ENCODE peak calls at places on chromosomes 2 and 18, in eight cellular contexts. Q is GM23338, M is breast epithelium, R is stomach, A is HepG2, H is K562, W is HCT116, V is sigmoid colon. U is an unnamed sample. For H3K4me1, the result is how much of the 10 kb centered on the place peaks cover.

GRCh38 chr18:48955528-48956261 is 4.9 kb upstream of the SMAD7 start:
- DNase-seq in A (no peak), R (peak), H (peak), M (no peak), Q (peak), V (peak), W (no peak), U (no peak)

GRCh38 chr2:195824478-195824877 is 167.5 kb downstream of the SLC39A10 start:
- DNase-seq in M (no peak), R (no peak), H (no peak), Q (no peak), A (no peak), V (no peak), W (no peak), U (no peak)

GRCh38 chr2:127523269-127523930 is 2.9 kb downstream of the IWS1 start:
- DNase-seq in M (no peak), H (no peak), A (no peak), W (no peak), Q (no peak), V (no peak), R (no peak), U (no peak)

GRCh38 chr2:112161431-112162145 is 23.4 kb downstream of the FBLN7 start:
- DNase-seq in A (no peak), M (no peak), V (no peak), H (no peak), W (no peak), R (no peak), Q (no peak), U (no peak)

GRCh38 chr2:111118455-111119003 is 2.2 kb upstream of the BCL2L11 start:
- DNase-seq in A (no peak), W (no peak), R (no peak), Q (peak), M (no peak), V (no peak), H (no peak), U (peak)

GRCh38 chr2:85718006-85718391 is 23.8 kb downstream of the GNLY start:
- DNase-seq in R (no peak), A (no peak), W (no peak), Q (no peak), V (no peak), M (no peak), H (peak), U (no peak)

GRCh38 chr2:196697825-196698224 is 58.3 kb downstream of the CCDC150 start:
- DNase-seq in Q (no peak), M (no peak), A (no peak), V (no peak), W (no peak), R (no peak), H (no peak), U (no peak)

GRCh38 chr2:10892316-10892715 is 19.4 kb upstream of the KCNF1 start:
- DNase-seq in R (no peak), A (no peak), V (no peak), W (no peak), H (no peak), Q (no peak), M (no peak), U (no peak)

GRCh38 chr18:475202-475624 is 25.3 kb downstream of the COLEC12 start:
- DNase-seq in R (no peak), M (no peak), V (peak), A (peak), H (no peak), Q (peak), W (no peak), U (no peak)

GRCh38 chr2:220275454-220275853 is 648.0 kb downstream of the SLC4A3 start:
- DNase-seq in A (no peak), H (no peak), Q (no peak), M (no peak), W (no peak), R (no peak), V (no peak), U (no peak)

GRCh38 chr18:379665-380356 is 112.0 kb upstream of the THOC1 start:
- DNase-seq in A (no peak), W (no peak), R (no peak), M (no peak), V (peak), Q (no peak), H (no peak), U (no peak)

GRCh38 chr2:197097578-197098366 is 171.3 kb upstream of the PGAP1 start:
- DNase-seq in M (no peak), V (peak), W (no peak), Q (no peak), A (no peak), R (no peak), H (no peak), U (no peak)

GRCh38 chr2:128446866-128447537 is 128.3 kb upstream of the HS6ST1 start:
- DNase-seq in W (no peak), V (peak), R (peak), A (no peak), Q (no peak), M (no peak), H (no peak), U (peak)

GRCh38 chr2:20050104-20050711 is 1.2 kb downstream of the LAPTM4A start:
- DNase-seq in V (no peak), M (no peak), W (no peak), Q (peak), R (no peak), H (peak), A (peak), U (no peak)

GRCh38 chr2:210713122-210713521 is 156.7 kb downstream of the CPS1 start:
- DNase-seq in R (no peak), Q (no peak), W (no peak), M (no peak), V (no peak), H (no peak), A (no peak), U (no peak)

GRCh38 chr18:36761186-36761698 is 67.6 kb downstream of the TPGS2 start:
- DNase-seq in A (peak), Q (peak), V (no peak), H (peak), W (no peak), R (no peak), M (no peak), U (no peak)

GRCh38 chr2:235500761-235501662 is 7.2 kb downstream of the AGAP1 start:
- DNase-seq in A (no peak), R (no peak), M (no peak), Q (no peak), H (peak), W (no peak), V (no peak), U (no peak)

GRCh38 chr18:9321017-9321452 is 13.5 kb upstream of the TWSG1 start:
- DNase-seq in M (no peak), H (peak), W (no peak), R (no peak), Q (no peak), A (no peak), V (no peak), U (no peak)

GRCh38 chr2:168992591-168993349 is 38.4 kb downstream of the ABCB11 start:
- DNase-seq in W (no peak), M (no peak), H (no peak), A (no peak), R (no peak), Q (no peak), V (no peak), U (no peak)

GRCh38 chr18:27713727-27714080 is 463.2 kb downstream of the CDH2 start:
- DNase-seq in W (no peak), Q (no peak), R (no peak), M (no peak), A (no peak), H (no peak), V (no peak), U (no peak)

GRCh38 chr2:111932841-111933291 is 34.5 kb downstream of the MERTK start:
- DNase-seq in A (peak), M (no peak), R (no peak), H (no peak), W (no peak), Q (no peak), V (no peak), U (no peak)

GRCh38 chr18:56085561-56085960 is 497.6 kb upstream of the TCF4 start:
- DNase-seq in A (no peak), R (no peak), Q (no peak), M (no peak), V (peak), W (no peak), H (no peak), U (no peak)

GRCh38 chr2:237432484-237433092 is 18.6 kb upstream of the COL6A3 start:
- DNase-seq in M (no peak), W (peak), A (no peak), R (no peak), Q (no peak), H (no peak), V (no peak), U (no peak)

GRCh38 chr2:23283653-23284052 is 101.3 kb upstream of the KLHL29 start:
- DNase-seq in W (no peak), V (no peak), Q (no peak), R (no peak), A (no peak), M (no peak), H (no peak), U (no peak)

GRCh38 chr2:102258386-102259074 is 52.8 kb upstream of the IL1RL1 start:
- DNase-seq in R (no peak), H (no peak), V (no peak), W (peak), A (no peak), Q (no peak), M (no peak), U (no peak)

GRCh38 chr2:198700330-198700729 is 757.4 kb downstream of the SATB2 start:
- DNase-seq in V (no peak), H (no peak), A (no peak), Q (no peak), W (no peak), M (no peak), R (no peak), U (no peak)

GRCh38 chr2:60441791-60442190 is 111.7 kb downstream of the BCL11A start:
- DNase-seq in V (no peak), H (no peak), M (no peak), Q (no peak), A (no peak), W (no peak), R (no peak), U (no peak)

GRCh38 chr2:218262631-218263586 is 2.1 kb downstream of the GPBAR1 start:
- DNase-seq in V (peak), Q (no peak), A (no peak), W (no peak), R (no peak), H (no peak), M (no peak), U (no peak)

GRCh38 chr2:106798826-106799552 is 87.0 kb downstream of the ST6GAL2 start:
- DNase-seq in H (no peak), V (no peak), R (no peak), A (no peak), Q (no peak), M (no peak), W (no peak), U (no peak)

GRCh38 chr2:180040146-180040925 is 33.2 kb upstream of the CWC22 start:
- DNase-seq in V (no peak), Q (no peak), W (no peak), M (no peak), A (no peak), H (no peak), R (no peak), U (no peak)

GRCh38 chr18:74508821-74509225 is 12.7 kb downstream of the CNDP2 start:
- DNase-seq in H (peak), W (no peak), Q (no peak), A (no peak), V (peak), R (peak), M (no peak), U (no peak)

GRCh38 chr2:137948894-137949293 is 15.4 kb upstream of the HNMT start:
- DNase-seq in Q (no peak), A (no peak), R (no peak), V (no peak), W (no peak), M (no peak), H (no peak), U (no peak)

GRCh38 chr18:25935356-25935755 is 155.1 kb downstream of the SS18 start:
- DNase-seq in M (no peak), W (no peak), H (no peak), Q (no peak), V (no peak), A (no peak), R (no peak), U (no peak)

GRCh38 chr2:241762933-241763369 is 13.7 kb upstream of the GAL3ST2 start:
- DNase-seq in Q (no peak), V (peak), H (peak), R (no peak), A (no peak), M (no peak), W (no peak), U (peak)

GRCh38 chr2:88599527-88599926 is 27.7 kb downstream of the EIF2AK3 start:
- DNase-seq in V (no peak), W (no peak), A (no peak), R (no peak), M (no peak), Q (no peak), H (no peak), U (no peak)

GRCh38 chr2:88602022-88602421 is 25.2 kb downstream of the EIF2AK3 start:
- DNase-seq in V (no peak), H (no peak), Q (no peak), W (no peak), M (no peak), A (no peak), R (no peak), U (no peak)

GRCh38 chr2:88600038-88600465 is 27.2 kb downstream of the EIF2AK3 start:
- DNase-seq in V (no peak), R (peak), Q (peak), A (peak), H (peak), W (peak), M (peak), U (no peak)

GRCh38 chr2:88603146-88603545 is 24.1 kb downstream of the EIF2AK3 start:
- DNase-seq in A (no peak), H (no peak), V (no peak), M (no peak), R (no peak), W (no peak), Q (no peak), U (no peak)

DNA sequence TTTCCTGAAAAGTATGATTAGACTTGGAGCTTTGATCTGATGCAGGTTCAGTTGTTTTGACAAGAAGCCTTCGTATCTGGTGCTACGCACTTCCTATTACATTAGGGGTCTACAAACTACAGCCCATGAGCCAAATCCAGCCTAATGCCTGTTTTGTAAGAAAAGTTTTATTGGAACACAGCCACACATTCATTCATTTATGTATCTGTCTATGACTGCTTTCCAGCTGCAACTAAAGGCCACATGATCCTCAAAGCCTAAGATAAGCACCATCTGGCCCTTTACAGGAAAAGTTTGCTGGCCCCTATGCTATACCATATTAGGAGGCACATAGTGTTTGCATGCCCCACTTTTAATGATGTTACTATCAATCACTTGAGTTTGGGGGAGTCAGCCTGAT is 26.0 kb downstream of the EIF2AK3 start:
- DNase-seq in R (no peak), Q (no peak), W (no peak), H (peak), M (no peak), V (no peak), A (no peak), U (no peak)
- H3K4me1 ChIP-seq in R (half or more), Q (under half), W (under half), H (under half), M (under half), V (under half), A (under half), U (under half)

GRCh38 chr18:13267517-13267916 is 49.0 kb downstream of the LDLRAD4 start:
- DNase-seq in R (no peak), Q (no peak), W (no peak), A (no peak), V (no peak), M (no peak), H (no peak), U (no peak)

GRCh38 chr18:13269599-13270011 is 51.0 kb downstream of the LDLRAD4 start:
- DNase-seq in Q (no peak), R (no peak), M (no peak), H (no peak), A (no peak), V (peak), W (no peak), U (no peak)

GRCh38 chr18:13270279-13270911 is 51.8 kb downstream of the LDLRAD4 start:
- DNase-seq in W (no peak), V (no peak), Q (no peak), H (no peak), M (no peak), A (no peak), R (no peak), U (no peak)

GRCh38 chr18:13268035-13268700 is 49.6 kb downstream of the LDLRAD4 start:
- DNase-seq in A (no peak), H (no peak), W (no peak), Q (peak), V (peak), R (peak), M (peak), U (no peak)

DNA sequence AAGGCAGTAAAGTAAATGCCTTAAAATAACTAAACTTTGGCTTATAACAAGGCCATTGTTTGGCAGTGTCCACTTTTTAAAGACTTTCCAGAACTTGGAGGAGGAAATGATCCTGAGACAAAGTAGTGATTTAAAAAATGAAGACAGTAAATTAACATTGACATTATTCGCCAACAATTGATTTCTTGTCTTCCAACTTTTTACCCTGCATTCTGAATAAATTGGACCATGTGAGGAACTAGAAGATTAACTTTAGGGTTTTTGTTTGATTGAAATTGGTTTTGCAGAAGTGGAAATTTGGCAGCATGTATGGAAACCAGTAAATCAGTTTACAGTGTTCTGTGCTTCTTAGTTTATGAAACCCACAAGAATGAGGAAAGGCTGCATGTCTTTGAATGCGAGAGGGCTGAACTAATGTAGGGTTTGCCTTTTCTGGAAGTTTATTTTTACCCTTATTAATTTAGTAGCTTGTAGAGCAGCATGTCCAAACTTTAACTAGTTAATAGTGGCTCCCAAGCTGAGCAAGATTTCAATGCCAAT is 50.3 kb downstream of the LDLRAD4 start:
- DNase-seq in H (no peak), V (no peak), Q (no peak), W (no peak), A (no peak), R (no peak), M (no peak), U (no peak)
- TF ChIP-seq POLR2AphosphoS5 in H (no peak), V (no peak), Q (no peak), W (no peak), A (no peak), R (peak), M (no peak), U (no peak)

GRCh38 chr2:144477943-144478283 is 42.0 kb downstream of the ZEB2 start:
- DNase-seq in H (no peak), M (no peak), Q (peak), A (no peak), W (no peak), V (no peak), R (no peak), U (no peak)
- H3K4me1 ChIP-seq in H (under half), M (under half), Q (half or more), A (under half), W (under half), V (under half), R (under half), U (under half)

DNA sequence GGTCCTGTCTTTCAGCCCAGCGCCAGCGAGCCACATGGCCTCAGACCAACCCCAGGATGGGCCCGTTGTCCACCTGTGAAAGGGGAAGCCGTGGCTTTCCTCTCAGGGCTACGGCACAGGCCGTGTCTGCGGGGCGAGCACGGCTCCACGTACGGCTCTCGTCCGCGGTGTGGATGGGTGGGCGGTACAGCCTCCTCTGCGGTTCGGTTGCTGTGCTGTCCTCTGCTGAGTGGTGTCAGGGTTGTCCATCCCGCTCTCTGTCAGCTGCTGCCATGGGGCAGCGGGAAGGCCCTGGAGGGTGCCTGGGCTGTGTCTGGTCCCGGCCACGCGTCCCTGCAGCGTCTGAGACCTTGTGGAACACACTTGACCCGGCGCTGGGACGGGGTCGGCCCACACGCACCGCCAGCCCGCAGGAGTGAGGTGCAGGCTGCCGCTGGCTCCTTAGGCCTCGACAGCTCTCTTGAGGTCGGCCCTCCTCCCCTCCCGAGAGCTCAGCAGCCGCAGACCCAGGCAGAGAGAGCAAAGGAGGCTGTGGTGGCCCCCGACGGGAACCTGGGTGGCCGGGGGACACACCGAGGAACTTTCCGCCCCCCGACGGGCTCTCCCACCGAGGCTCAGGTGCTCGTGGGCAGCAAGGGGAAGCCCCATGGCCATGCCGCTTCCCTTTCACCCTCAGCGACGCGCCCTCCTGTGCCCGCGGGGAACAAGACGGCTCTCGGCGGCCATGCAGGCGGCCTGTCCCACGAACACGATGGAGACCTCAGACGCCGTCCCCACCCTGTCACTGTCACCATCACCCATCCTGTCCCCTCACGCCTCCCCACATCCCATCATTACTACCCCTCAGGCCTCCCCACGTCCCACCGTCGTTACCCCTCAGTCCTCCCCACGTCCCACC is 128.7 kb downstream of the NFATC1 start:
- DNase-seq in A (no peak), R (no peak), Q (no peak), V (peak), M (no peak), W (no peak), H (no peak), U (peak)
- TF ChIP-seq POLR2AphosphoS5 in A (no peak), R (no peak), Q (no peak), V (no peak), M (no peak), W (no peak), H (no peak), U (no peak)

DNA sequence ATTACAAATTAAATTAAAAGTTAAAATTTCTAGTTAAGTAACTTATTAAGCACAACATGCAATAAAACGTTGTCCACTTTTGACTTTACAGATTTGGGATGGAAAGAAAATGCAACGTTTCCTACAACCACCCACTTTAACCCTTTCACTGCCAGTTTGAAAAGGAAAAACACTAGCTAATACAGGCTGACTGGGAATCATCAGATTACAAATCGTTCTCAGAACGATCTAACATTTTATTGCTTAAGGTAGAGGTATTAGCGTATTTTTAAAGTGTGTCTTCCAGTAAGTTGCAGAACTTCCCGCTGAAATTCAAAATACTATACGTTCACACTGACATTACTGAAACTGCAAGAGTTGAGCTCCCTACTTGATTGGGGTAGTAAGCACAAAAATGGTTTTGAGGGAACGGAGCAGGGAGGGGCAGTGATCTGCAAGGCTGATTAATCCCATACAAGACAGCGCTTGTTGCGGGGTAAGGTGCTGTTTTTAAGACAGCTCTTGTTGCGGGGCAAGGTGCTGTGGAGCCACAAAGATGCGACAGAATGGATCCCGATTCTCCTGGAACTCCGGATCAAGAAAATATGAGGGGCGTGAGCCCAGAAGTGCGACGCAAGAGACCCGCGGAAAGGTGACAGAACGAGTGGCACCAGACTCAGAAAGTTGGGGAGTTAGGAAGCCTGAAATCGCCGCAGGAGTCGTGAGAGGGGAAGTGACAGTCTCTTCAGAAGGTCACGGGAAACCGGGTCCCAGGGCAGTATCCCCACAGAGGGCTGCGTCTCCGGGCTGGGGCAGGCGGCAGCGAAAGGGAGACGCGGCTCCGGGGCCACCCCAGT is 571 bp downstream of the HADHA start:
- DNase-seq in M (no peak), V (no peak), H (peak), R (peak), W (no peak), Q (peak), A (no peak), U (no peak)
- H3K4me1 ChIP-seq in M (under half), V (half or more), H (under half), R (half or more), W (under half), Q (under half), A (half or more), U (half or more)